ENCODE peak calls at places on chromosomes 1 and 21, in nine cellular contexts. H is GM06990; Z is lower lobe of right lung; U is CD8-positive, alpha-beta T cell; L is psoas muscle; D is brain microvascular endothelial cell; K is heart left ventricle; J is astrocyte; S is adrenal gland. P is an unnamed sample. For H3K36me3, the result is how much of the 10 kb centered on the place peaks cover.

GRCh38 chr1:205709059-205709398 is 28.7 kb upstream of the SLC45A3 start:
- DNase-seq in H (no peak), Z (no peak), U (no peak), L (no peak), D (peak), K (no peak), J (peak), S (no peak), P (peak)

GRCh38 chr21:36204980-36205379 is 48.4 kb downstream of the DOP1B start:
- DNase-seq in H (no peak), Z (no peak), U (no peak), L (peak), D (no peak), K (no peak), J (no peak), S (no peak), P (no peak)

GRCh38 chr1:203768158-203768725 is 3.3 kb downstream of the LAX1 start:
- DNase-seq in H (no peak), Z (no peak), U (no peak), L (no peak), D (no peak), K (no peak), J (no peak), S (no peak), P (no peak)

GRCh38 chr1:19988269-19989006 is 9.0 kb upstream of the PLA2G2A start:
- DNase-seq in H (no peak), Z (no peak), U (no peak), L (no peak), D (no peak), K (no peak), J (no peak), S (no peak), P (no peak)

GRCh38 chr1:156073740-156074139 is 8.5 kb downstream of the MEX3A start:
- DNase-seq in H (no peak), Z (no peak), U (no peak), L (no peak), D (no peak), K (no peak), J (no peak), S (no peak), P (no peak)

GRCh38 chr1:213416461-213417224 is 365.6 kb downstream of the RPS6KC1 start:
- DNase-seq in H (no peak), Z (no peak), U (no peak), L (no peak), D (no peak), K (no peak), J (no peak), S (no peak), P (no peak)

GRCh38 chr1:14949836-14950674 is 203.5 kb upstream of the TMEM51 start:
- DNase-seq in H (no peak), Z (no peak), U (no peak), L (no peak), D (no peak), K (no peak), J (no peak), S (no peak), P (no peak)

GRCh38 chr1:64043976-64044375 is 159.4 kb upstream of the UBE2U start:
- DNase-seq in H (no peak), Z (no peak), U (no peak), L (no peak), D (peak), K (no peak), J (peak), S (no peak), P (no peak)

GRCh38 chr21:28069446-28069845 is 923.2 kb downstream of the LTN1 start:
- DNase-seq in H (no peak), Z (no peak), U (no peak), L (no peak), D (peak), K (no peak), J (peak), S (no peak), P (no peak)

GRCh38 chr1:192807968-192808587 is 761 bp upstream of the RGS2 start:
- DNase-seq in H (no peak), Z (no peak), U (no peak), L (no peak), D (peak), K (no peak), J (peak), S (no peak), P (no peak)

GRCh38 chr1:16191916-16192545 is 20.4 kb downstream of the ARHGEF19 start:
- DNase-seq in H (no peak), Z (no peak), U (no peak), L (no peak), D (no peak), K (no peak), J (no peak), S (no peak), P (no peak)

GRCh38 chr1:77469311-77469710 is 187.5 kb downstream of the AK5 start:
- DNase-seq in H (no peak), Z (no peak), U (no peak), L (no peak), D (no peak), K (no peak), J (no peak), S (no peak), P (no peak)

GRCh38 chr1:216919033-216919970 is 196.1 kb upstream of the ESRRG start:
- DNase-seq in H (no peak), Z (no peak), U (no peak), L (no peak), D (no peak), K (no peak), J (no peak), S (no peak), P (no peak)

GRCh38 chr1:27603962-27604578 is at the start of gene AHDC1:
- DNase-seq in H (peak), Z (peak), U (peak), L (peak), D (peak), K (peak), J (peak), S (peak), P (peak)

GRCh38 chr1:175675017-175675416 is 68.4 kb downstream of the TNR start:
- DNase-seq in H (no peak), Z (no peak), U (no peak), L (no peak), D (no peak), K (no peak), J (no peak), S (no peak), P (no peak)

GRCh38 chr1:34872133-34872503 is 12.6 kb upstream of the SMIM12 start:
- DNase-seq in H (no peak), Z (no peak), U (no peak), L (no peak), D (no peak), K (no peak), J (no peak), S (no peak), P (no peak)

GRCh38 chr1:11064942-11065341 is 5.1 kb upstream of the SRM start:
- DNase-seq in H (no peak), Z (no peak), U (no peak), L (no peak), D (no peak), K (no peak), J (no peak), S (no peak), P (no peak)

DNA sequence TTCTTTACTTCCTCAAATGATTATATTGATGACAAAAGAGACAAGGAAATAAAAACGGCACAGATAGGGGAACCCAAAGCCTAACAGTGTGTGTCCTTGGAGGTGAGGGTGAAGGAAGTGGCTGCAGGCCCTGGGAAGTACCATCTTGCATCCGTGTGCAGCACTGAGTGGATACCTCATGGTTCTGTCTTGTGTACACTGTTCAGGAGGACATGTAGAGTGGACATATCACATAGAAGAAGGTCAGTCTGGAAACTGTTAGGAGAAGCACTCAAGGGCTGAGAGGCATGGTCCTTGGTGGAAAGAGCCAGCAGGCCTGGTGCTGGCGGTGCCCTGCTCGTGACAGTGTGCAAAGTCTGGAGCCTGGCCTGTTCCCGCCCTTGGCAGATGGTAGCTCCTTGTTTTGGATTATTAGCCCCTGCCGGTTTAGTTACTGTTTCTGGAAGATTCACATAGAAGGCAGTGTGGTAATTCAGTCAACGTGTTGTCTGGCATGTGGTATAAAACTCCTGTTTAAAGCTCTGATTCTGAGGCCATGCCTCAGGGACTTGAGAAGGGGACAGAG is 6.7 kb downstream of the PKNOX1 start:
- DNase-seq in H (no peak), Z (no peak), U (no peak), L (no peak), D (no peak), K (no peak), J (no peak), S (no peak), P (no peak)
- TF ChIP-seq CTCF in H (no peak), Z (no peak), U (no peak), L (no peak), D (no peak), K (no peak), J (no peak), S (no peak), P (no peak)

GRCh38 chr1:6045561-6045960 is at the start of gene KCNAB2:
- DNase-seq in H (no peak), Z (no peak), U (no peak), L (peak), D (no peak), K (no peak), J (no peak), S (no peak), P (no peak)

GRCh38 chr1:6041432-6042062 is 4.1 kb upstream of the KCNAB2 start:
- DNase-seq in H (no peak), Z (peak), U (peak), L (no peak), D (peak), K (no peak), J (no peak), S (no peak), P (no peak)

GRCh38 chr1:6044481-6045109 is 1.1 kb upstream of the KCNAB2 start:
- DNase-seq in H (no peak), Z (no peak), U (no peak), L (peak), D (no peak), K (no peak), J (no peak), S (no peak), P (no peak)

GRCh38 chr1:6045110-6045502 is 582 bp upstream of the KCNAB2 start:
- DNase-seq in H (no peak), Z (no peak), U (no peak), L (peak), D (no peak), K (no peak), J (no peak), S (no peak), P (no peak)

DNA sequence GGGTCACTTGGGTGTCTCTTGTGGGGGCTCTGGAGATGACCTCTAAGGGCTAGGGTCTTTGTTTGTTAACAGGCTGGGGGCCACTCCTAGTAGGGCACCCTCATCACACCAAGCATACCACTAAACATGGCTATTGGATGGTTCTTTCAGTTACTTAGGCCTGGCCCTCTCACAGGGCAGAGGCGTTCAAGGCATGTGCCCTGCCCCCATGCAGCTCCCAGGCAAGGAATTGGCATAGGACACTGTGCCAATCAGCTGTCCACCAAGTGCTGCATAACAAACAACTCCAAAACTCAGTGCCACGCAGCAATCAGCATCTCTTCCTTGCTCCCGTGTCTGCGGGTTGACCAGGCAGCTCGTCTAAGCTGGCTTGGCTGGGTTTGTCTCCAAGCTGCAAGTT is 2.1 kb upstream of the KCNAB2 start:
- DNase-seq in H (no peak), Z (no peak), U (no peak), L (no peak), D (no peak), K (no peak), J (no peak), S (no peak), P (no peak)
- H3K36me3 ChIP-seq in H (under half), Z (under half), U (under half), L (under half), D (under half), K (under half), J (under half), S (under half), P (under half)

GRCh38 chr1:109444376-109444775 is 18.1 kb upstream of the PSMA5 start:
- DNase-seq in H (no peak), Z (no peak), U (no peak), L (no peak), D (no peak), K (no peak), J (no peak), S (no peak), P (no peak)
- TF ChIP-seq CTCF in H (no peak), Z (no peak), U (no peak), L (no peak), D (no peak), K (no peak), J (no peak), S (no peak), P (no peak)

GRCh38 chr1:220119043-220119512 is 25.1 kb downstream of the IARS2 start:
- DNase-seq in H (no peak), Z (no peak), U (no peak), L (no peak), D (no peak), K (no peak), J (no peak), S (no peak), P (no peak)
- H3K36me3 ChIP-seq in H (under half), Z (under half), U (under half), L (under half), D (under half), K (half or more), J (under half), S (under half), P (under half)

GRCh38 chr21:31558839-31559367 is 100.6 kb upstream of the SOD1 start:
- DNase-seq in H (peak), Z (peak), U (peak), L (peak), D (peak), K (peak), J (peak), S (peak), P (peak)
- TF ChIP-seq CTCF in H (no peak), Z (peak), U (no peak), L (no peak), D (no peak), K (peak), J (no peak), S (no peak), P (no peak)

DNA sequence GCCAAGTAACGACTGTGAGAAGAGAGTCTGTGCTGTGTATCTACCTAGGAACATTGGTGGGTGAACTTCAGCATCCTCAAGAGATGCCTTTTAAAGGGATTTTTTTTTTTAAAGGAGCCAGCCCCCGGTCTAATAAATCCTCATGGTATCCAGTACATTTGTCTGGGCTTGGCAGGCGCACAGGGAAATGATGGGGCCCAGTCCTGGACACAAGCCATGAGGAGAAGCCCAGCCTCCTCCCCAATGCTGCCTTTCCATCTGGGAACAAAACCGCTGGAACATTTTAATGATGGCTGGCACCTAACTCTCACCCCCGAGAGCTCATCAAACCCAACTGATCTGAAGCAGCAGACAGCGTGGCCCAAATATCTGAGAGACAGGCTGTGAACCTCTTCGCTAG is 64.2 kb downstream of the ACOT7 start:
- DNase-seq in H (no peak), Z (no peak), U (no peak), L (no peak), D (no peak), K (no peak), J (peak), S (no peak), P (no peak)
- H3K36me3 ChIP-seq in H (under half), Z (under half), U (under half), L (under half), D (under half), K (under half), J (under half), S (under half), P (under half)